ENCODE peak calls at places on chromosome 21, in six cellular contexts. C is Caki2; T is heart right ventricle; Y is hepatic stellate cell; V is activated CD8-positive, alpha-beta memory T cell treated with anti-CD3 and anti-CD28 coated beads for 1 hour; U is left ventricle myocardium superior. F is an unnamed sample.

GRCh38 chr21:34545079-34545884 is 33.3 kb upstream of the KCNE1 start:
- DNase-seq in C (peak; percentile 16), U (no peak), V (no peak), T (no peak), Y (peak; percentile 76), F (peak; percentile 86)

GRCh38 chr21:35840197-35840799 is 220.0 kb downstream of the SETD4 start:
- DNase-seq in Y (peak; percentile 34), U (peak; percentile 44), V (peak; percentile 2), T (peak; percentile 67), C (peak; percentile 37), F (peak; percentile 69)

GRCh38 chr21:46675595-46676280 is 40.3 kb downstream of the PRMT2 start:
- DNase-seq in C (no peak), Y (no peak), V (no peak), U (no peak), T (no peak), F (no peak)

GRCh38 chr21:44842721-44843445 is 25.0 kb upstream of the SUMO3 start:
- DNase-seq in V (no peak), C (no peak), Y (no peak), U (no peak), T (no peak), F (no peak)

GRCh38 chr21:35044128-35044527 is 5.0 kb downstream of the RUNX1 start:
- DNase-seq in C (no peak), Y (no peak), V (no peak), T (no peak), U (no peak), F (no peak)

GRCh38 chr21:35953570-35953969 is 106.8 kb downstream of the SETD4 start:
- DNase-seq in Y (no peak), C (no peak), T (no peak), U (no peak), V (no peak), F (no peak)

GRCh38 chr21:46622226-46622625 is 13.2 kb upstream of the PRMT2 start:
- DNase-seq in U (peak; percentile 56), V (peak; percentile 12), C (no peak), T (no peak), Y (no peak), F (no peak)

GRCh38 chr21:43733529-43734071 is 14.7 kb downstream of the PDXK start:
- DNase-seq in U (no peak), C (no peak), T (no peak), V (no peak), Y (no peak), F (no peak)

GRCh38 chr21:31220567-31220966 is 123.5 kb downstream of the TIAM1 start:
- DNase-seq in U (no peak), C (no peak), Y (no peak), V (no peak), T (no peak), F (no peak)

GRCh38 chr21:44531606-44532128 is 8.3 kb downstream of the KRTAP10-1 start:
- DNase-seq in Y (no peak), T (no peak), C (no peak), U (peak; percentile 13), V (no peak), F (no peak)